ENCODE peak calls at places on chromosome 22, in six cellular contexts. V is tibial artery, N is A172, D is AG04450, O is neural crest cell, J is choroid plexus epithelial cell. H is an unnamed sample.

GRCh38 chr22:18909556-18909955 is 3.4 kb downstream of the DGCR6 start:
- DNase-seq in V (no peak), N (no peak), D (no peak), O (no peak), J (no peak), H (no peak)

GRCh38 chr22:35555351-35555915 is 14.8 kb downstream of the RASD2 start:
- DNase-seq in V (no peak), N (no peak), D (no peak), O (no peak), J (peak; percentile 44), H (peak; percentile 33)

GRCh38 chr22:33851240-33851639 is 69.0 kb downstream of the LARGE1 start:
- DNase-seq in V (no peak), N (no peak), D (no peak), O (no peak), J (no peak), H (peak; percentile 44)

GRCh38 chr22:22122348-22123117 is 122.1 kb upstream of the VPREB1 start:
- DNase-seq in V (no peak), N (no peak), D (no peak), O (no peak), J (no peak), H (no peak)

GRCh38 chr22:28187612-28188011 is 268.6 kb upstream of the PITPNB start:
- DNase-seq in V (no peak), N (no peak), D (no peak), O (no peak), J (no peak), H (no peak)

GRCh38 chr22:49272546-49273125 is 555.0 kb downstream of the BRD1 start:
- DNase-seq in V (peak; percentile 11), N (no peak), D (no peak), O (no peak), J (no peak), H (no peak)

GRCh38 chr22:49349841-49350381 is 477.8 kb downstream of the BRD1 start:
- DNase-seq in V (no peak), N (no peak), D (no peak), O (no peak), J (no peak), H (no peak)

GRCh38 chr22:29032014-29032475 is 29.6 kb downstream of the C22orf31 start:
- DNase-seq in V (no peak), N (no peak), D (no peak), O (no peak), J (peak; percentile 26), H (no peak)

GRCh38 chr22:41238570-41239442 is 1.9 kb downstream of the CHADL start:
- DNase-seq in V (no peak), N (no peak), D (no peak), O (no peak), J (no peak), H (no peak)

GRCh38 chr22:23357028-23357427 is 176.7 kb downstream of the BCR start:
- DNase-seq in V (no peak), N (no peak), D (no peak), O (no peak), J (no peak), H (no peak)

GRCh38 chr22:21020802-21021429 is 6.0 kb downstream of the P2RX6 start:
- DNase-seq in V (no peak), N (no peak), D (no peak), O (no peak), J (peak; percentile 33), H (no peak)

H was measured in IMR-90.